ENCODE peak calls at places on chromosomes 13 and 19, in eight cellular contexts. S, A, I, O, J, B, X and N are unnamed samples.

GRCh38 chr13:83184819-83185218 is 697.5 kb downstream of the SLITRK1 start:
- DNase-seq in B (no peak), J (no peak), S (no peak), A (no peak), X (no peak), I (no peak), O (no peak), N (no peak)

GRCh38 chr19:8695911-8696310 is 2.7 kb downstream of the ACTL9 start:
- DNase-seq in B (no peak), J (no peak), I (no peak), O (no peak), A (no peak), X (no peak), S (no peak), N (no peak)

GRCh38 chr19:2049741-2050348 is 1.2 kb downstream of the MKNK2 start:
- DNase-seq in J (peak; percentile 94), O (peak; percentile 96), I (peak; percentile 91), B (peak; percentile 85), A (peak; percentile 90), S (peak; percentile 88), X (peak; percentile 89), N (peak; percentile 97)

GRCh38 chr13:98458431-98458830 is 118.5 kb downstream of the STK24 start:
- DNase-seq in J (no peak), S (no peak), I (no peak), X (no peak), A (no peak), B (no peak), O (no peak), N (no peak)

GRCh38 chr13:65292488-65292901 is 1937.6 kb downstream of the PCDH9 start:
- DNase-seq in S (no peak), O (no peak), X (no peak), B (no peak), A (no peak), J (no peak), I (no peak), N (no peak)

GRCh38 chr13:99383511-99383921 is 76.3 kb upstream of the GPR183 start:
- DNase-seq in B (no peak), S (no peak), J (no peak), X (no peak), I (no peak), A (no peak), O (no peak), N (no peak)

GRCh38 chr19:45498411-45499195 is at the start of gene PPM1N:
- DNase-seq in B (no peak), I (no peak), X (peak; percentile 59), J (peak; percentile 88), A (no peak), O (no peak), S (no peak), N (no peak)

GRCh38 chr19:49338023-49338677 is 2.9 kb downstream of the CD37 start:
- DNase-seq in I (peak; percentile 37), X (no peak), A (no peak), B (no peak), J (no peak), O (peak; percentile 67), S (peak; percentile 51), N (no peak)

GRCh38 chr19:423691-424466 is 14.9 kb upstream of the C2CD4C start:
- DNase-seq in J (peak; percentile 55), S (no peak), A (no peak), X (no peak), O (no peak), I (no peak), B (no peak), N (no peak)

GRCh38 chr19:41646589-41647204 is 19.8 kb upstream of the CEACAM4 start:
- DNase-seq in O (no peak), J (peak; percentile 92), S (no peak), I (no peak), A (no peak), X (no peak), B (no peak), N (peak; percentile 7)

GRCh38 chr19:15358918-15359317 is 20.7 kb downstream of the AKAP8 start:
- DNase-seq in A (no peak), I (no peak), B (no peak), O (no peak), X (no peak), S (no peak), J (no peak), N (no peak)

GRCh38 chr13:59276436-59276835 is 887.3 kb downstream of the DIAPH3 start:
- DNase-seq in I (no peak), X (no peak), S (no peak), J (no peak), B (no peak), O (no peak), A (no peak), N (no peak)

GRCh38 chr19:41225238-41226052 is 6.4 kb downstream of the AXL start:
- DNase-seq in X (no peak), J (no peak), A (peak; percentile 50), B (peak; percentile 79), S (no peak), O (peak; percentile 90), I (peak; percentile 81), N (peak; percentile 13)

GRCh38 chr13:29878101-29878500 is 27.7 kb upstream of the UBL3 start:
- DNase-seq in S (no peak), O (no peak), X (no peak), A (no peak), B (no peak), J (no peak), I (no peak), N (no peak)

DNA sequence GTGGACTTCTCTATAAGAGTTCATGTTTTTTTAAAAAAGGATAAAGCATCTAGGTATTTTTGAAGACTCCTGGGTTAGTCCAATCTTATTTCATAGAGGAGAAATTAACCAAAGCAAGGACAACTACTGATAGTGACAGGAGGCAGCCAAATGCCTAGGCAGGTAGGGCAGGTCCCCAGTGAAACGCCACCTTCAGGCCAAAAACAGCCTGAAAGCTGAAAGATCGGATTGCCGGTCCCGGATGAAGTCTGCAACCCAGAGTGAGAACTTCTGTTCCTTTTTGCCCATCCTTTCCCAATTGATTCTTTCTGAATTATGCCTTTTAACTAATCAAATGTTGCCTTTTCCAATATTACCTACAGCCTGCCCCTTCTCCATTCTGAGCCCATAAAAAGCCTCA is 6.1 kb upstream of the GGACT start:
- DNase-seq in O (no peak), B (no peak), S (no peak), J (no peak), X (no peak), A (no peak), I (no peak), N (no peak)
- TF ChIP-seq CTCF in O (no peak), B (no peak), S (no peak), J (no peak), X (no peak), A (no peak), I (peak; percentile 30), N (no peak)

DNA sequence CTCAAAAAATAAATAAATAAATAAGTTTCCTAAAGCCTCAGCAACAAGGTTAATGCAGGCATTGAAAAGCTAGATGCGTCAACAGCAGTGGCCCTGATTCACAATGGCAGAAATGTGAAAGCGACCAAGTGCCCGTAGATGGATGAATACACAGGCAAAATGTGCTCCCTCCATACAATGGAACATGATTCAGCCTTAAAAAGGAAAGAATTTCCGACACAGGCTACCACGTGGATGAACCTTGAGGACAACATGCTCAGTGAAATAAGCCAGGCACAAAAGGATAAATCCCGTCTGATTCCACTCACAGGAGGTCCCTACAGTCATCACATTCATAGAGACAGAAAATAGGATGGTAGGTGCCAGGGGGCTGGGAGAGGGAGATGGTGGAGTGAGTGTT is 31.7 kb downstream of the INSR start:
- DNase-seq in S (no peak), A (no peak), B (no peak), O (no peak), I (no peak), X (no peak), J (no peak), N (no peak)
- H3K4me1 ChIP-seq in S (peaks cover 4% of the 10 kb centered on the region), A (peaks cover 4% of the 10 kb centered on the region), B (peaks cover 50% of the 10 kb centered on the region), O (peaks cover 22% of the 10 kb centered on the region), I (peaks cover 35% of the 10 kb centered on the region), X (no peaks in the 10 kb centered on the region), J (peaks cover 21% of the 10 kb centered on the region), N (peaks cover 11% of the 10 kb centered on the region)

GRCh38 chr19:18939922-18940775 is 868 bp downstream of the HOMER3 start:
- DNase-seq in A (no peak), B (peak; percentile 76), O (peak; percentile 83), I (peak; percentile 70), S (peak; percentile 56), X (peak; percentile 59), J (peak; percentile 85), N (peak; percentile 77)

GRCh38 chr19:18942692-18943091 is 1.7 kb upstream of the HOMER3 start:
- DNase-seq in O (no peak), B (no peak), X (no peak), S (no peak), I (no peak), A (no peak), J (no peak), N (no peak)

GRCh38 chr19:18939163-18939562 is 1.9 kb downstream of the HOMER3 start:
- DNase-seq in J (no peak), X (no peak), I (no peak), A (no peak), B (no peak), O (no peak), S (no peak), N (no peak)

GRCh38 chr19:18941628-18942354 is 774 bp upstream of the HOMER3 start:
- DNase-seq in X (no peak), J (no peak), B (no peak), O (no peak), S (no peak), I (no peak), A (no peak), N (no peak)

DNA sequence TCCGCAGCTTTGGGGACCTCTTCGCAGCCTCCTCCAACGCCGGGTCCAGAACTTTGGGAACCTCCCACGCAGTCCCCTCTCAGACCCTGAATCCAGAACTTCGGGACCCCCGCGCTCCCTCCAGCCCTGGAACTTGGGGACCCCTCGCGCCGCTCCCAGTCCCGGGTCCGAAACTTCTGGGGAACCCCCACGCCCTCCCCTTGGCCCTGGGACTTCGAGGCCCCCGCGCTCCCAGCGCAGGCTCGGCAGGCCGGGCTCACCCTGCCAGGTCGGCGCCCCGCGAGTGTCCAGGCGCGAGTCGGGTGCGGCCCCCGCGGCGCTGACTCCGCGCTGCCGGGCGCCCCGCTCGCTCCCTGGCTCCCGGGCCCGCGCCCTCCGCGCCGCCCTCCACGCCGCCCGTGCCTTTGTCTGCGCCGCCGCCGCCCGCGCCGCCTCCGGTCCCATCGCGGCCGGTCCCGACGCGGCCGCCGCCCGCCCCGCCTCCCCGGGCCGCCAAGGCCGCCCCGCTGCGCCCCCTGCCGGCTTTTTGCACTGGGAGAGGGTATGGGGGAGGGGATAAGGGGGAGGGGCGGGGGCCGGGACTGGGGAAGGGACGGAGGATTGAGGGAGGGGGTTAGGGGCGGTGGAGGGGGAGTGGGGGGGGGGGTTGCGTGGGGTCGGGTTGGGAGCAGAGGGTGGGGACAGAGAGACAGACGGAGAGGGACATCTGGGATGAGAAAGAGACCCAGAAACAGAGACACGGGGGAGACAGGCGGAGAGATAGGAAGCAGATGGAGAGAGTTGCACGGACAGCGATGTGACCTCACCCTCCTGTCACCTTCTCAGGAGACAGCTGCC is at the start of gene HOMER3:
- DNase-seq in I (peak; percentile 86), J (peak; percentile 97), B (peak; percentile 87), X (peak; percentile 86), S (peak; percentile 78), O (peak; percentile 87), A (peak; percentile 78), N (peak; percentile 85)
- H3K4me3 ChIP-seq in I (peak within 1 kb of the TSS; percentile 75), J (peak within 1 kb of the TSS; percentile 54), B (peak within 1 kb of the TSS; percentile 89), X (peak within 1 kb of the TSS; percentile 69), S (peak within 1 kb of the TSS; percentile 82), O (peak within 1 kb of the TSS; percentile 95), A (peak within 1 kb of the TSS; percentile 63), N (peak within 1 kb of the TSS; percentile 35)

DNA sequence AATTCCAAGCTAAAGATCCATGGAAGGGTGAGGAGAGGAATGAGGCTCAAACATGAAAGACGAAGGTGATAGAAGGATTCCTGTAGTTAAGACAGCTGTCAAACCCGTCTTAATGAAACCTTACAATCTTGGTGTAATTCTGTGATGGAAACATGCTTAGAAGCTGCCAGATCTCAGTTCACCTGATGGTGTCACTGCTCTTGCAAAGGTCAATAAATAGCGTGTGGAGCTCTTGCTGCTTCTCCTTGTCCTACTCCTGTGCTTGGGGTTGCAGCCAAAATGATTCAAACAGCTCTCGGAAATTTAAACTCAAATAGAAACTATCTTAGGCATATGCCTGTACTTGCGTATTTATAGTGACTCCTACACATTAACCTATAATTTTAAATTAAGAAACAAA is 1705.0 kb downstream of the OLFM4 start:
- DNase-seq in O (no peak), S (no peak), X (no peak), A (no peak), I (no peak), J (no peak), B (no peak), N (no peak)
- TF ChIP-seq CTCF in O (no peak), S (no peak), X (no peak), A (no peak), I (no peak), J (no peak), B (no peak), N (no peak)